ENCODE peak calls at places on chromosomes 4 and X, in eight cellular contexts. One of them, this sample, is unnamed.

GRCh38 chr4:140861359-140862181 is 105.4 kb upstream of the TBC1D9 start:
- DNase-seq in heart right ventricle: no peak
- DNase-seq in SK-N-SH: peak; percentile 47
- DNase-seq in HFF-Myc: peak; percentile 81
- DNase-seq in bronchial epithelial cell: peak; percentile 76
- DNase-seq in GM20000: peak; percentile 46
- DNase-seq in nephron progenitor cell: peak; percentile 55
- DNase-seq in A673: peak; percentile 77
- DNase-seq in this sample: peak; percentile 34

GRCh38 chr4:176034498-176034897 is 31.1 kb upstream of the WDR17 start:
- DNase-seq in SK-N-SH: peak; percentile 24
- DNase-seq in nephron progenitor cell: peak; percentile 8
- DNase-seq in heart right ventricle: no peak
- DNase-seq in GM20000: no peak
- DNase-seq in A673: peak; percentile 34
- DNase-seq in bronchial epithelial cell: peak; percentile 42
- DNase-seq in HFF-Myc: peak; percentile 7
- DNase-seq in this sample: no peak

GRCh38 chr4:3107271-3108185 is 33.0 kb downstream of the HTT start:
- DNase-seq in A673: peak; percentile 36
- DNase-seq in SK-N-SH: no peak
- DNase-seq in bronchial epithelial cell: no peak
- DNase-seq in GM20000: no peak
- DNase-seq in heart right ventricle: no peak
- DNase-seq in nephron progenitor cell: no peak
- DNase-seq in HFF-Myc: no peak
- DNase-seq in this sample: no peak

GRCh38 chr4:168263039-168263438 is 55.5 kb downstream of the DDX60 start:
- DNase-seq in GM20000: no peak
- DNase-seq in SK-N-SH: no peak
- DNase-seq in A673: no peak
- DNase-seq in bronchial epithelial cell: no peak
- DNase-seq in HFF-Myc: no peak
- DNase-seq in heart right ventricle: no peak
- DNase-seq in nephron progenitor cell: no peak
- DNase-seq in this sample: no peak

GRCh38 chr4:61400446-61400845 is 200.3 kb downstream of the ADGRL3 start:
- DNase-seq in heart right ventricle: no peak
- DNase-seq in HFF-Myc: no peak
- DNase-seq in SK-N-SH: no peak
- DNase-seq in GM20000: no peak
- DNase-seq in nephron progenitor cell: no peak
- DNase-seq in A673: no peak
- DNase-seq in bronchial epithelial cell: no peak
- DNase-seq in this sample: no peak

GRCh38 chr4:54945838-54946237 is 179.6 kb downstream of the KDR start:
- DNase-seq in heart right ventricle: no peak
- DNase-seq in SK-N-SH: no peak
- DNase-seq in A673: no peak
- DNase-seq in HFF-Myc: no peak
- DNase-seq in bronchial epithelial cell: no peak
- DNase-seq in GM20000: no peak
- DNase-seq in nephron progenitor cell: no peak
- DNase-seq in this sample: no peak

GRCh38 chr4:148112231-148112982 is 329.8 kb downstream of the NR3C2 start:
- DNase-seq in GM20000: no peak
- DNase-seq in A673: peak; percentile 70
- DNase-seq in heart right ventricle: no peak
- DNase-seq in nephron progenitor cell: no peak
- DNase-seq in HFF-Myc: no peak
- DNase-seq in SK-N-SH: no peak
- DNase-seq in bronchial epithelial cell: peak; percentile 22
- DNase-seq in this sample: no peak

GRCh38 chrX:1507511-1508463 is 29.2 kb downstream of the P2RY8 start:
- DNase-seq in A673: no peak
- DNase-seq in heart right ventricle: no peak
- DNase-seq in bronchial epithelial cell: no peak
- DNase-seq in GM20000: peak; percentile 69
- DNase-seq in nephron progenitor cell: no peak
- DNase-seq in HFF-Myc: no peak
- DNase-seq in SK-N-SH: no peak
- DNase-seq in this sample: no peak

GRCh38 chrX:55028040-55028439 is 2.7 kb downstream of the ALAS2 start:
- DNase-seq in HFF-Myc: no peak
- DNase-seq in heart right ventricle: no peak
- DNase-seq in GM20000: no peak
- DNase-seq in SK-N-SH: no peak
- DNase-seq in bronchial epithelial cell: no peak
- DNase-seq in nephron progenitor cell: no peak
- DNase-seq in A673: no peak
- DNase-seq in this sample: no peak

GRCh38 chr4:73822812-73823480 is 13.5 kb upstream of the CXCL6 start:
- DNase-seq in A673: no peak
- DNase-seq in GM20000: no peak
- DNase-seq in nephron progenitor cell: no peak
- DNase-seq in heart right ventricle: no peak
- DNase-seq in HFF-Myc: no peak
- DNase-seq in bronchial epithelial cell: no peak
- DNase-seq in SK-N-SH: no peak
- DNase-seq in this sample: no peak

GRCh38 chrX:11757729-11758399 is at the start of gene MSL3:
- DNase-seq in nephron progenitor cell: peak; percentile 67
- DNase-seq in bronchial epithelial cell: peak; percentile 13
- DNase-seq in SK-N-SH: peak; percentile 87
- DNase-seq in GM20000: peak; percentile 84
- DNase-seq in heart right ventricle: peak; percentile 67
- DNase-seq in A673: peak; percentile 50
- DNase-seq in HFF-Myc: no peak
- DNase-seq in this sample: peak; percentile 63

GRCh38 chr4:144701683-144702233 is 55.8 kb downstream of the HHIP start:
- DNase-seq in heart right ventricle: no peak
- DNase-seq in A673: no peak
- DNase-seq in GM20000: no peak
- DNase-seq in bronchial epithelial cell: no peak
- DNase-seq in nephron progenitor cell: no peak
- DNase-seq in HFF-Myc: no peak
- DNase-seq in SK-N-SH: no peak
- DNase-seq in this sample: no peak

GRCh38 chr4:170423137-170423536 is 333.4 kb upstream of the AADAT start:
- DNase-seq in GM20000: no peak
- DNase-seq in nephron progenitor cell: no peak
- DNase-seq in SK-N-SH: no peak
- DNase-seq in bronchial epithelial cell: peak; percentile 69
- DNase-seq in heart right ventricle: no peak
- DNase-seq in A673: no peak
- DNase-seq in HFF-Myc: peak; percentile 0
- DNase-seq in this sample: no peak

GRCh38 chr4:91936301-91936700 is 367.5 kb upstream of the GRID2 start:
- DNase-seq in GM20000: no peak
- DNase-seq in heart right ventricle: no peak
- DNase-seq in HFF-Myc: no peak
- DNase-seq in nephron progenitor cell: no peak
- DNase-seq in SK-N-SH: no peak
- DNase-seq in bronchial epithelial cell: peak; percentile 2
- DNase-seq in A673: peak; percentile 3
- DNase-seq in this sample: no peak

GRCh38 chrX:84729809-84730208 is 227.6 kb upstream of the HDX start:
- DNase-seq in nephron progenitor cell: peak; percentile 8
- DNase-seq in A673: peak; percentile 42
- DNase-seq in bronchial epithelial cell: peak; percentile 21
- DNase-seq in SK-N-SH: peak; percentile 30
- DNase-seq in HFF-Myc: no peak
- DNase-seq in GM20000: peak; percentile 23
- DNase-seq in heart right ventricle: no peak
- DNase-seq in this sample: peak; percentile 31

GRCh38 chr4:101256222-101256621 is 91.1 kb downstream of the PPP3CA start:
- DNase-seq in nephron progenitor cell: no peak
- DNase-seq in GM20000: no peak
- DNase-seq in HFF-Myc: no peak
- DNase-seq in bronchial epithelial cell: no peak
- DNase-seq in heart right ventricle: no peak
- DNase-seq in A673: no peak
- DNase-seq in SK-N-SH: no peak
- DNase-seq in this sample: no peak

GRCh38 chr4:159455675-159456235 is 352.9 kb downstream of the RAPGEF2 start:
- DNase-seq in heart right ventricle: no peak
- DNase-seq in HFF-Myc: no peak
- DNase-seq in A673: peak; percentile 79
- DNase-seq in SK-N-SH: peak; percentile 68
- DNase-seq in bronchial epithelial cell: peak; percentile 66
- DNase-seq in GM20000: peak; percentile 34
- DNase-seq in nephron progenitor cell: peak; percentile 24
- DNase-seq in this sample: no peak

GRCh38 chr4:138599965-138600364 is 357.8 kb upstream of the SLC7A11 start:
- DNase-seq in bronchial epithelial cell: no peak
- DNase-seq in SK-N-SH: no peak
- DNase-seq in A673: no peak
- DNase-seq in GM20000: no peak
- DNase-seq in HFF-Myc: no peak
- DNase-seq in heart right ventricle: no peak
- DNase-seq in nephron progenitor cell: no peak
- DNase-seq in this sample: no peak

GRCh38 chr4:186191266-186192067 is at the start of gene CYP4V2:
- DNase-seq in HFF-Myc: no peak
- DNase-seq in GM20000: peak; percentile 96
- DNase-seq in SK-N-SH: peak; percentile 90
- DNase-seq in nephron progenitor cell: peak; percentile 74
- DNase-seq in A673: peak; percentile 85
- DNase-seq in heart right ventricle: peak; percentile 85
- DNase-seq in bronchial epithelial cell: peak; percentile 51
- DNase-seq in this sample: peak; percentile 83

DNA sequence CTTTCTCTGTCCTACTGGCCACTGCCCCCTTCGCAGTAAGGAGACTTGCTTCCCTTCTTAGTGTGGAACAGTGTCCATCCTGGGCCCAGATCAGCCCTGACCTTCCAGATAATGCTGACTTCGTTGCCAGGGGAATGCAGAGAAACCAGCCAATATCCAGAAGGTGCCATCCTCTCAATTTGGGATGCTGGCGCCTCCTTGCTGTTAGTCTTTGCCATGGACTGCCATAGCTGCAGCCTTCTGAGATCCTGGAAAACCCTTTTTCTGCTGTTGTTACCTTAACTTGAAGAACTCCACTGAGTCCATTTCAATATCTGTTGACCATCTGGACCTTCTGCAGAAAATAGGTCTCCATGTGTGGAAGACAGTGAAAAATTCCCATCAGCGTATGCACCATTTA is 21.8 kb downstream of the RAI2 start:
- DNase-seq in SK-N-SH: no peak
- DNase-seq in heart right ventricle: no peak
- DNase-seq in bronchial epithelial cell: no peak
- DNase-seq in A673: no peak
- DNase-seq in GM20000: no peak
- DNase-seq in nephron progenitor cell: no peak
- DNase-seq in HFF-Myc: no peak
- DNase-seq in this sample: no peak
- TF ChIP-seq CTCF in SK-N-SH: no peak
- TF ChIP-seq CTCF in heart right ventricle: no peak
- TF ChIP-seq CTCF in bronchial epithelial cell: no peak
- TF ChIP-seq CTCF in A673: peak; percentile 20
- TF ChIP-seq CTCF in GM20000: no peak
- TF ChIP-seq CTCF in nephron progenitor cell: no peak
- TF ChIP-seq CTCF in HFF-Myc: no peak
- TF ChIP-seq CTCF in this sample: no peak

DNA sequence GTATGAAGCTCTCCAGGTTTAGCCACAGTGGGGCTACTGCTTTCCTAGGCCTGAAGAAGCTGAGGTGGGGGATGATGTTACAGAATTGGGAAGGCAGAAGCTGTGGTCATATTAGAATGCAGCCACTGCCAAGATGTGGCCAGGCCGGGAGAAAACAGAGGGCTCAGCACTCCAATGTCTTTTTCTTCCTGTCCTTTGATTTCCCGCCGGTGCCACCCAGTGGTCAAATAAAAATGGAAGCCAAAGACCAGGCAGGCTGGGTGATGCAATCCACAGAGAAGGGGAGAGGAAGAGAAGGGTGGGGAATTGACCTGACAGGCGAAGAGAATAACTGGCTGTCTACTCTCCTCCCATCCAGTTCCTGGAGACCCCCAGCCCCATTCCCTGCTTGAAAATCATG is 94.9 kb upstream of the SHISA3 start:
- DNase-seq in nephron progenitor cell: peak; percentile 33
- DNase-seq in SK-N-SH: peak; percentile 64
- DNase-seq in HFF-Myc: no peak
- DNase-seq in bronchial epithelial cell: no peak
- DNase-seq in A673: peak; percentile 45
- DNase-seq in heart right ventricle: no peak
- DNase-seq in GM20000: no peak
- DNase-seq in this sample: peak; percentile 71
- TF ChIP-seq CTCF in nephron progenitor cell: peak; percentile 19
- TF ChIP-seq CTCF in SK-N-SH: peak; percentile 45
- TF ChIP-seq CTCF in HFF-Myc: no peak
- TF ChIP-seq CTCF in bronchial epithelial cell: peak; percentile 13
- TF ChIP-seq CTCF in A673: peak; percentile 40
- TF ChIP-seq CTCF in heart right ventricle: peak; percentile 19
- TF ChIP-seq CTCF in GM20000: peak; percentile 18
- TF ChIP-seq CTCF in this sample: peak; percentile 45

DNA sequence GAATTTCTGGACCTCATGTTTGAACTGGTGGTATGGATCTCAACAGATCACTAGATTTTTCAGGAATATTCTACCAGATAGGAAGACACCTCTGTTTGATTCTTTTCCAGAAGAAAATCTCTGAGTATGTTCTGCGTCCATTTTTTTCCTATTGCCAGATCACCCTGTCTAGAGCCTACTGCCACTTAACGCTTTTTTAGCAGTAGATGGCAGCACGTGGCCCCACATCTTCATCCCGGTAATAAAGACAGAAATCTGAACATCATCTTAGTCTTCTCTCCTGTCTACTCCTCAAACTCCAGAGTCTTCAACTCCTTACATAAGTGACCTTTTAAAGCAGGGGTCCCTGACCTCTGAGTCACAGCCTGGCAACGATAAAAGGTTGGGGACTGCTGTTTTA is 184.7 kb downstream of the TMA16 start:
- DNase-seq in nephron progenitor cell: no peak
- DNase-seq in bronchial epithelial cell: peak; percentile 25
- DNase-seq in HFF-Myc: no peak
- DNase-seq in GM20000: peak; percentile 11
- DNase-seq in SK-N-SH: peak; percentile 5
- DNase-seq in A673: peak; percentile 67
- DNase-seq in heart right ventricle: no peak
- DNase-seq in this sample: no peak
- TF ChIP-seq CTCF in nephron progenitor cell: no peak
- TF ChIP-seq CTCF in bronchial epithelial cell: peak; percentile 30
- TF ChIP-seq CTCF in HFF-Myc: no peak
- TF ChIP-seq CTCF in GM20000: peak; percentile 45
- TF ChIP-seq CTCF in SK-N-SH: peak; percentile 64
- TF ChIP-seq CTCF in A673: peak; percentile 64
- TF ChIP-seq CTCF in heart right ventricle: no peak
- TF ChIP-seq CTCF in this sample: no peak

DNA sequence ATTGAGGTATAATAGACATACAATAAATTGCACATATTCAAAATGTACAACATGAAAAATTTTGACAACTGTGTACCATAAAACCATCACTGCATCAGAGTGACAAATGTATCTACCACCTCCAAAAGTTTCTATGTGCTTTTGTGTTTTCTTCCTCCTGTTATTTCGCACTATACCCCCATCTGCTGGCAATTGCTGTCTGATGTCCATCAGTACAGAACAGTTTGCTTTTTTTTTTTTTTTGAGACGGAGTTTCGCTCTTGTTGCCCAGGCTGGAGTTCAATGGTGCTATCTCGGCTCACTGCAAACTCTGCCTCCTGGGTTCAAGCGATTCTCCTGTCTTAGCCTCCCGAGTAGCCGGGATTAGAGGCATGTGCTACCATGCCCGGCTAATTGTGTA is 154.3 kb upstream of the GIMD1 start:
- DNase-seq in bronchial epithelial cell: peak; percentile 5
- DNase-seq in A673: peak; percentile 34
- DNase-seq in SK-N-SH: peak; percentile 20
- DNase-seq in heart right ventricle: no peak
- DNase-seq in HFF-Myc: no peak
- DNase-seq in nephron progenitor cell: no peak
- DNase-seq in GM20000: no peak
- DNase-seq in this sample: no peak
- TF ChIP-seq CTCF in bronchial epithelial cell: no peak
- TF ChIP-seq CTCF in A673: peak; percentile 40
- TF ChIP-seq CTCF in SK-N-SH: peak; percentile 49
- TF ChIP-seq CTCF in heart right ventricle: no peak
- TF ChIP-seq CTCF in HFF-Myc: peak; percentile 28
- TF ChIP-seq CTCF in nephron progenitor cell: no peak
- TF ChIP-seq CTCF in GM20000: no peak
- TF ChIP-seq CTCF in this sample: no peak